ENCODE peak calls at places on chromosomes 6 and 20, in six cellular contexts. C is SJSA1, R is heart right ventricle, S is A549, O is neuronal stem cell, Z is adrenal gland. Q is an unnamed sample. For H3K4me1, the result is how much of the 10 kb centered on the place peaks cover.

GRCh38 chr6:150593119-150593518 is 6.6 kb upstream of the PLEKHG1 start:
- DNase-seq in C (no peak), R (no peak), S (no peak), O (no peak), Z (no peak), Q (no peak)

GRCh38 chr6:78701407-78701806 is 165.9 kb upstream of the IRAK1BP1 start:
- DNase-seq in C (no peak), R (no peak), S (no peak), O (no peak), Z (no peak), Q (no peak)

GRCh38 chr20:51495921-51496545 is 46.5 kb downstream of the NFATC2 start:
- DNase-seq in C (no peak), R (no peak), S (no peak), O (no peak), Z (no peak), Q (no peak)

GRCh38 chr6:107682721-107683120 is 141.4 kb downstream of the SCML4 start:
- DNase-seq in C (no peak), R (no peak), S (no peak), O (no peak), Z (no peak), Q (no peak)

GRCh38 chr20:32823737-32824588 is 4.2 kb downstream of the MAPRE1 start:
- DNase-seq in C (no peak), R (no peak), S (no peak), O (no peak), Z (no peak), Q (no peak)

GRCh38 chr20:49987015-49987867 is 4.5 kb downstream of the SNAI1 start:
- DNase-seq in C (peak), R (no peak), S (no peak), O (no peak), Z (no peak), Q (no peak)

GRCh38 chr20:44640522-44640921 is 11.0 kb downstream of the ADA start:
- DNase-seq in C (no peak), R (no peak), S (no peak), O (no peak), Z (no peak), Q (no peak)

GRCh38 chr6:100078509-100078908 is 84.5 kb upstream of the MCHR2 start:
- DNase-seq in C (peak), R (no peak), S (peak), O (peak), Z (peak), Q (peak)

GRCh38 chr20:59809630-59810375 is 123.6 kb downstream of the SYCP2 start:
- DNase-seq in C (no peak), R (no peak), S (no peak), O (no peak), Z (no peak), Q (no peak)

GRCh38 chr6:45351076-45351475 is 22.9 kb downstream of the RUNX2 start:
- DNase-seq in C (no peak), R (no peak), S (no peak), O (no peak), Z (no peak), Q (no peak)

GRCh38 chr20:59253779-59254319 is 46.6 kb upstream of the EDN3 start:
- DNase-seq in C (no peak), R (no peak), S (no peak), O (no peak), Z (no peak), Q (peak)

GRCh38 chr6:168128631-168129291 is 49.7 kb upstream of the FRMD1 start:
- DNase-seq in C (no peak), R (no peak), S (no peak), O (no peak), Z (no peak), Q (no peak)

GRCh38 chr6:121838842-121839241 is 403.4 kb downstream of the GJA1 start:
- DNase-seq in C (peak), R (peak), S (no peak), O (no peak), Z (no peak), Q (peak)

GRCh38 chr6:135703621-135704020 is 147.9 kb upstream of the PDE7B start:
- DNase-seq in C (no peak), R (no peak), S (no peak), O (no peak), Z (no peak), Q (no peak)

GRCh38 chr6:168819546-168819945 is 378.6 kb downstream of the SMOC2 start:
- DNase-seq in C (no peak), R (no peak), S (no peak), O (no peak), Z (no peak), Q (no peak)

GRCh38 chr6:13383280-13384163 is 55.2 kb upstream of the TBC1D7 start:
- DNase-seq in C (peak), R (no peak), S (peak), O (no peak), Z (no peak), Q (no peak)

GRCh38 chr20:965956-966355 is 36.2 kb downstream of the RSPO4 start:
- DNase-seq in C (no peak), R (no peak), S (no peak), O (no peak), Z (no peak), Q (no peak)

GRCh38 chr6:39207421-39208232 is 21.6 kb downstream of the KCNK5 start:
- DNase-seq in C (no peak), R (no peak), S (no peak), O (no peak), Z (no peak), Q (no peak)
- H3K4me1 ChIP-seq in C (under half), R (under half), S (half or more), O (under half), Z (under half), Q (under half)

GRCh38 chr6:36246511-36247268 is 23.2 kb upstream of the PNPLA1 start:
- DNase-seq in C (no peak), R (no peak), S (no peak), O (no peak), Z (no peak), Q (no peak)
- H3K27ac ChIP-seq in C (no peak), R (no peak), S (no peak), O (no peak), Z (no peak), Q (no peak)

DNA sequence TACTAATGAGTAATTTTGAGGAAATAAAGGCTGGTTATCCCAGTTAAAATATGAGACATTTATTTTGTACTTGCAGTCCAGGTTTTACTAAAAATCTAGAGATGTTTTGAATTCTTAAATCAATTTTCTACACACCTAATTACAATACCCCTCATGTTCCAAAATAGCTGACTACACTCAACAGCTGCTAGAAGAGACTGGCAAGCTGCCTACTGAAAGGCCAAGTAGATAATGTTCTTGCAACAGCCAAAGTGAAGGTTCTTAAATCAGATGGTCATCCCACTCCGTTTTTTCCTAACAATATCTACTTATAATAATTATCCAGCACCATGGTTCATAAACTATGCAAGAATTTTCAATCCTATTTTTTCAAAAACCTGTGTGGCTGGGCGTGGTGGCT is 69.0 kb downstream of the DTNBP1 start:
- DNase-seq in C (no peak), R (no peak), S (no peak), O (no peak), Z (peak), Q (peak)
- H3K4me3 ChIP-seq in C (no peak), R (no peak), S (no peak), O (no peak), Z (no peak), Q (no peak)

GRCh38 chr6:3873051-3873450 is 23.9 kb downstream of the FAM50B start:
- DNase-seq in C (no peak), R (no peak), S (no peak), O (no peak), Z (no peak), Q (no peak)

GRCh38 chr6:3872370-3872854 is 23.2 kb downstream of the FAM50B start:
- DNase-seq in C (no peak), R (no peak), S (no peak), O (no peak), Z (no peak), Q (no peak)

GRCh38 chr6:3871511-3871910 is 22.3 kb downstream of the FAM50B start:
- DNase-seq in C (no peak), R (no peak), S (no peak), O (no peak), Z (no peak), Q (no peak)

GRCh38 chr6:3870528-3870925 is 21.4 kb downstream of the FAM50B start:
- DNase-seq in C (no peak), R (no peak), S (peak), O (no peak), Z (no peak), Q (no peak)

GRCh38 chr6:3871939-3872338 is 22.8 kb downstream of the FAM50B start:
- DNase-seq in C (no peak), R (no peak), S (no peak), O (no peak), Z (no peak), Q (no peak)
- H3K4me1 ChIP-seq in C (under half), R (under half), S (under half), O (under half), Z (under half), Q (under half)

DNA sequence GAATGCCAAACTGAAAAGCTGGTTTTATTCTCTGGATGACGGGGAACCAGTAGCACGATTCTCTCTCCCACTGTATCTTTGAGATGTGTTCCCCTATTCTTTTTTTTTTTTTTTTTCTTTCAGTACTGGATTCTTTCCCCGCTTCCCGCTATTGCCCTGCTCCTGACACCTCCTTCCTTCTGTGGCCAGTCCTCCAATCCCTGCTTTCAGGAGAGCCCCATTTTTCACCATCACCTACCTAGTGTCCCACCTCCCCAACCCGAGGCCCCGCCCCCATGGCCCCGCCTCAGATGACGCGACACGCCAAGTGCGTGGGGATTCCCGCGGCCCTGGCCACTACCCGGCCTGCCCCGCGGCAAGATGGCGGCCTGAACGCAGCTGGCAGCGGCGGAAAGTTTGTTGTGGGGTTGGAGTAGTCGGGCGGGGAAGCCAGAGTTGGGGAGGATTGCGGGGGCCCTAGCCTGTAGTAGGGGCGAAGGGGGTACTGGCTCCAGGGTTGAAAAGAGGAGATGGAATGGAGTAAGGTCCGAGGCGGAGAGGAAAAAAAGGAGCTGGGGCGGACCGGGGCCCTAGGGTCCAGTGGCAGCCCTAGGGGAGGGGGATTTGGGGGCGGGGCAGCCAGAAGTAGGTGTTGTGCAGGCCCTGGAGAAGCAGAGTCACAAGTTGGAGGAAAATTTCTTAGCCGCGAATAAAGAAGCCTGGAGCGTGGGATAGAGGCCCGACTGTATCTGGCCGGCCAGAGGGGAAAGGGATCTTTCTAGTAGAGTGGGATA is at the start of gene TJAP1:
- DNase-seq in C (peak), R (peak), S (peak), O (peak), Z (peak), Q (peak)
- H3K27ac ChIP-seq in C (peak), R (peak), S (peak), O (no peak), Z (peak), Q (peak)

DNA sequence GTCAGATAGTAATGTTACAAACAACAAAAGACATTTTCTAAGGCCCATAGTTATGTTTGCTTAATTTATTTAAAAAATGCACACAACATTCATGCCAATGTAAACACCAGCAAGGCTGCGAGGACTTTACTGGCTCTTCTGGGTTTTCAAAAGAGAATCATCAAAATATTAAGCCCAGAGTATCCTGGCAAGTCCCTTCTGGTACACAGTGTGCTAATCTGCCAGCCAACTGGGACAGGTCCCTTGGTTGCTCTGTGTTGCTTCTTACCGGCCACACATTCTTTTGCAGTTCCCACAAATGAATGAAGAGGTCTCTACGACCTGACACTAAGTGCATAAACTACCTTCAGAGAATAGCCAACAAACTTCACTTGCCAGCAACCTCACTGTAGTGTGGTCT is 42.6 kb upstream of the SPDEF start:
- DNase-seq in C (peak), R (no peak), S (no peak), O (no peak), Z (no peak), Q (no peak)
- H3K4me3 ChIP-seq in C (no peak), R (no peak), S (no peak), O (no peak), Z (no peak), Q (no peak)

DNA sequence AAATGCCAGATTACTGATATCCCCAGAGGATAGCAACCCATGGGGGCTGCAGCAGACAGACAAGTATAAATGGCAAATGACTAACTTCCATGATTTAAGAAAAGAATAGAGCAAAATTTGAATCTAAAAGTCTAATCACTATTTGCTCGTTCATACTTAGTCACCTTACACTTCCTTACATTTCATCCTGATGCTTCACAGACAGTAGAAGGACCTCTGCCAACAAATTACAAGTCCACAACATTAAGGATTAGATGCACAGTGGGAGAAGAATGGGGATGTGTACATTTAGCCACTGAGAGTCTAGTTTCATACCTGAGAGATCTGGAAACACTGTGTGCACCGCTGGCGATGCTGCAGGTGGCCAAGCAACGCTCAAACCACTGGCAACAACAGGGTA is 72.4 kb downstream of the FYN start:
- DNase-seq in C (no peak), R (no peak), S (no peak), O (no peak), Z (no peak), Q (no peak)
- H3K4me1 ChIP-seq in C (under half), R (half or more), S (under half), O (under half), Z (under half), Q (under half)

GRCh38 chr6:33132121-33132524 is 56.3 kb downstream of the HLA-DPB1 start:
- DNase-seq in C (no peak), R (no peak), S (no peak), O (no peak), Z (no peak), Q (no peak)
- H3K27ac ChIP-seq in C (no peak), R (no peak), S (no peak), O (no peak), Z (no peak), Q (no peak)

GRCh38 chr20:37880726-37881591 is 22.0 kb upstream of the VSTM2L start:
- DNase-seq in C (no peak), R (peak), S (no peak), O (no peak), Z (peak), Q (peak)

GRCh38 chr20:37882961-37883712 is 19.8 kb upstream of the VSTM2L start:
- DNase-seq in C (no peak), R (no peak), S (no peak), O (no peak), Z (no peak), Q (peak)

GRCh38 chr20:37879843-37880242 is 23.1 kb upstream of the VSTM2L start:
- DNase-seq in C (no peak), R (no peak), S (no peak), O (no peak), Z (no peak), Q (peak)

GRCh38 chr20:37879003-37879599 is 23.8 kb upstream of the VSTM2L start:
- DNase-seq in C (no peak), R (no peak), S (no peak), O (no peak), Z (no peak), Q (peak)

GRCh38 chr20:37881601-37882343 is 21.2 kb upstream of the VSTM2L start:
- DNase-seq in C (no peak), R (no peak), S (no peak), O (no peak), Z (no peak), Q (no peak)
- H3K4me3 ChIP-seq in C (no peak), R (no peak), S (no peak), O (no peak), Z (no peak), Q (peak)